ENCODE peak calls at places on chromosomes 3 and 15, in four cellular contexts. T, V, Q and X are unnamed samples.

GRCh38 chr15:57158997-57159668 is 217.2 kb upstream of the CGNL1 start:
- DNase-seq in V (no peak), Q (no peak), T (no peak), X (no peak)

GRCh38 chr15:52496776-52497470 is 31.8 kb downstream of the MYO5A start:
- DNase-seq in V (no peak), Q (peak; percentile 37), T (no peak), X (peak; percentile 78)

GRCh38 chr15:78353093-78353492 is 12.9 kb downstream of the CRABP1 start:
- DNase-seq in V (no peak), Q (no peak), T (no peak), X (no peak)

GRCh38 chr3:6921041-6921440 is 60.1 kb downstream of the GRM7 start:
- DNase-seq in Q (no peak), T (no peak), V (no peak), X (no peak)

GRCh38 chr15:78056714-78057269 is 20.7 kb downstream of the TBC1D2B start:
- DNase-seq in T (no peak), Q (no peak), V (no peak), X (peak; percentile 38)

GRCh38 chr15:38073278-38073930 is 139.0 kb downstream of the TMCO5A start:
- DNase-seq in V (no peak), Q (no peak), T (no peak), X (no peak)

GRCh38 chr3:184798120-184798519 is 13.8 kb upstream of the VPS8 start:
- DNase-seq in V (no peak), T (no peak), Q (no peak), X (no peak)

GRCh38 chr3:110413807-110414748 is 657.5 kb upstream of the NECTIN3 start:
- DNase-seq in Q (no peak), V (no peak), T (no peak), X (no peak)

GRCh38 chr3:152769523-152769922 is 65.4 kb upstream of the P2RY1 start:
- DNase-seq in T (no peak), V (no peak), Q (no peak), X (no peak)

GRCh38 chr3:42043116-42043796 is 47.9 kb upstream of the TRAK1 start:
- DNase-seq in Q (no peak), T (no peak), V (no peak), X (no peak)

GRCh38 chr15:42707068-42707467 is 29.9 kb downstream of the CDAN1 start:
- DNase-seq in V (no peak), Q (no peak), T (no peak), X (no peak)

GRCh38 chr3:82087958-82088357 is 326.5 kb upstream of the GBE1 start:
- DNase-seq in V (no peak), Q (no peak), T (peak; percentile 42), X (no peak)

GRCh38 chr3:126212629-126213375 is 32.4 kb upstream of the ALDH1L1 start:
- DNase-seq in V (peak; percentile 56), T (no peak), Q (no peak), X (peak; percentile 20)